ENCODE peak calls at places on chromosomes 6 and 20, in eight cellular contexts. E, C, R, N, V, J, L and Q are unnamed samples.

GRCh38 chr6:16239798-16240123 is 1.4 kb downstream of the GMPR start:
- DNase-seq in E (peak), C (no peak), R (no peak), N (peak), V (no peak), J (no peak), L (no peak), Q (no peak)

GRCh38 chr20:51382111-51382985 is 160.2 kb downstream of the NFATC2 start:
- DNase-seq in E (no peak), C (no peak), R (no peak), N (no peak), V (no peak), J (no peak), L (no peak), Q (no peak)

GRCh38 chr20:32536861-32537656 is 48.1 kb downstream of the NOL4L start:
- DNase-seq in E (no peak), C (peak), R (no peak), N (no peak), V (peak), J (peak), L (peak), Q (peak)

GRCh38 chr6:53069431-53069830 is 4.2 kb downstream of the FBXO9 start:
- DNase-seq in E (no peak), C (no peak), R (no peak), N (no peak), V (no peak), J (no peak), L (no peak), Q (no peak)

GRCh38 chr6:69422474-69422873 is 374.3 kb downstream of the LMBRD1 start:
- DNase-seq in E (no peak), C (no peak), R (no peak), N (no peak), V (no peak), J (peak), L (no peak), Q (no peak)

GRCh38 chr20:60453847-60454246 is 495.6 kb downstream of the CDH26 start:
- DNase-seq in E (no peak), C (no peak), R (no peak), N (no peak), V (no peak), J (peak), L (no peak), Q (no peak)

GRCh38 chr6:168063431-168063830 is 15.6 kb downstream of the FRMD1 start:
- DNase-seq in E (no peak), C (no peak), R (no peak), N (no peak), V (no peak), J (no peak), L (no peak), Q (no peak)

GRCh38 chr20:19964289-19965263 is 52.6 kb upstream of the NAA20 start:
- DNase-seq in E (peak), C (no peak), R (peak), N (peak), V (no peak), J (no peak), L (peak), Q (no peak)

GRCh38 chr6:135498178-135498841 is 770 bp upstream of the AHI1 start:
- DNase-seq in E (peak), C (peak), R (peak), N (peak), V (peak), J (no peak), L (peak), Q (peak)

GRCh38 chr6:88477411-88477810 is 311.3 kb upstream of the CNR1 start:
- DNase-seq in E (peak), C (no peak), R (no peak), N (no peak), V (no peak), J (no peak), L (no peak), Q (no peak)

GRCh38 chr6:14871196-14871595 is 374.7 kb upstream of the JARID2 start:
- DNase-seq in E (no peak), C (no peak), R (no peak), N (no peak), V (no peak), J (no peak), L (no peak), Q (no peak)

GRCh38 chr6:32668226-32668747 is 1.8 kb upstream of the HLA-DQB1 start:
- DNase-seq in E (peak), C (no peak), R (no peak), N (no peak), V (peak), J (no peak), L (no peak), Q (peak)

GRCh38 chr20:40984496-40984895 is 44.1 kb upstream of the TOP1 start:
- DNase-seq in E (no peak), C (no peak), R (no peak), N (no peak), V (no peak), J (no peak), L (no peak), Q (no peak)

GRCh38 chr20:20360464-20360863 is 7.4 kb upstream of the INSM1 start:
- DNase-seq in E (peak), C (no peak), R (peak), N (peak), V (peak), J (peak), L (no peak), Q (no peak)